ENCODE peak calls at places on chromosomes 16 and 17, in six cellular contexts. R is cardiac fibroblast, S is heart right ventricle, I is endothelial cell of umbilical vein, F is heart left ventricle, O is brain microvascular endothelial cell. U is an unnamed sample.

GRCh38 chr16:84881702-84882521 is 62.1 kb downstream of the CRISPLD2 start:
- DNase-seq in O (peak), R (peak), F (peak), S (no peak), I (peak), U (peak)

GRCh38 chr17:73308017-73308823 is 3.6 kb downstream of the CDC42EP4 start:
- DNase-seq in F (peak), S (peak), I (peak), O (peak), R (peak), U (peak)

GRCh38 chr17:29136998-29137730 is 43.0 kb downstream of the MYO18A start:
- DNase-seq in I (no peak), O (no peak), F (no peak), R (peak), S (no peak), U (no peak)

GRCh38 chr16:84484579-84485254 is 19.7 kb downstream of the MEAK7 start:
- DNase-seq in I (peak), S (peak), R (peak), F (peak), O (peak), U (no peak)

GRCh38 chr16:86519649-86520316 is 9.5 kb downstream of the FOXF1 start:
- DNase-seq in F (peak), R (peak), O (peak), I (peak), S (peak), U (no peak)

GRCh38 chr17:48641541-48642058 is 15.4 kb upstream of the HOXB9 start:
- DNase-seq in F (no peak), S (no peak), R (no peak), I (no peak), O (no peak), U (no peak)

GRCh38 chr16:28846933-28847273 is 755 bp upstream of the TUFM start:
- DNase-seq in R (no peak), O (no peak), F (no peak), I (no peak), S (no peak), U (no peak)

GRCh38 chr17:37488009-37488604 is 1.6 kb upstream of the DUSP14 start:
- DNase-seq in F (no peak), O (peak), R (peak), S (no peak), I (peak), U (peak)

GRCh38 chr16:11977206-11978041 is 890 bp downstream of the SNX29 start:
- DNase-seq in O (peak), I (peak), R (peak), S (no peak), F (peak), U (peak)

GRCh38 chr16:87263418-87264052 is 53.7 kb downstream of the C16orf95 start:
- DNase-seq in S (no peak), F (no peak), I (no peak), O (no peak), R (no peak), U (no peak)

GRCh38 chr17:65537845-65538678 is 23.4 kb downstream of the AXIN2 start:
- DNase-seq in O (no peak), S (no peak), R (no peak), I (no peak), F (peak), U (no peak)

GRCh38 chr17:42548070-42548837 is 4.5 kb upstream of the HSD17B1 start:
- DNase-seq in I (peak), O (no peak), R (peak), F (no peak), S (peak), U (no peak)
- TF ChIP-seq CTCF in I (peak), O (peak), R (peak), F (peak), S (peak), U (peak)

GRCh38 chr16:15897834-15898254 is 9.4 kb upstream of the CEP20 start:
- DNase-seq in S (no peak), I (no peak), O (peak), R (no peak), F (no peak), U (no peak)
- H3K4me3 ChIP-seq in S (no peak), I (no peak), O (no peak), R (no peak), F (no peak), U (no peak)

GRCh38 chr17:6530324-6530920 is 25.9 kb downstream of the PITPNM3 start:
- DNase-seq in I (no peak), O (no peak), F (no peak), R (no peak), S (no peak), U (no peak)
- TF ChIP-seq CTCF in I (no peak), O (no peak), F (no peak), R (no peak), S (no peak), U (no peak)

DNA sequence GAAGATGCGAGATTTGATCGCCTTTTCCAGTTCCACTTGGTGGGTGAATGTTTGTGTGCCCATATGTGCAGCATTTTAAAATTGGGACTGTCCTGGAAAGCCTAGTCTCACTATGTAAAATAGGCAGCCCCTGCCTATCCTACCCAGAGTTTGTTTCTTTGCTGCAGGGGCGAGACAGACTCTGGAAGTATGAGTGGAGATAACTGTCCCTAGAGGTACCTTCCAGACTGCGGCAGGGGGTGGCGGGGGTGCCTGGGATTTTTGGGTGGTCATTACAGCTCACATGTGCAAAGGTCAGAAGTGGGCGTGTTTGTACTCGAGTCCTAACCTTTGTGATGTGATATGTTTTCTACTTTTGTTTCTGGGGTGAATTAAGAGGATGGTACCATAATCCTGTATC is 36.6 kb downstream of the MPRIP start:
- DNase-seq in I (no peak), S (no peak), O (no peak), R (no peak), F (no peak), U (no peak)
- H3K4me3 ChIP-seq in I (no peak), S (no peak), O (no peak), R (no peak), F (no peak), U (no peak)

GRCh38 chr16:57828272-57829161 is 26.2 kb upstream of the KIFC3 start:
- DNase-seq in I (no peak), R (no peak), S (no peak), F (no peak), O (no peak), U (no peak)
- TF ChIP-seq CTCF in I (no peak), R (no peak), S (no peak), F (no peak), O (peak), U (peak)

DNA sequence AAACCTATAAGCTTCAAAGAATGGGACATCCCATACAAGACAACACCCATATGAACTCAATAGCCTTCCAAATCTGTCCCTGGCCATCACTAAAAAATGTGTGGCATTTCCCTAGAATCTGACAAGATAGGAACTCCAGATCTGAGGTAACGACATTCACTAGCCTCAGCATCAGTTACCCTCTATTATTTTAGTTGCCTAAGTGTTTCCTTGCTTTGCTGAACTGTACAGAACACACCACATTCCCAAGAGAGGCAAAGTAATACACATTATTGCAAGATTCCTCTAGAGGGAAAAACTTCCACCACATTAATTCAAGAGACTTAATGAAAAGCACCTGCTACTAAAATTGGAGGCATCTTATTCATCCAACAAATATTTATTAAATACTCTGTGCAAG is 5.0 kb downstream of the LSM12 start:
- DNase-seq in O (no peak), S (no peak), R (peak), F (no peak), I (no peak), U (peak)
- H3K4me3 ChIP-seq in O (no peak), S (no peak), R (no peak), F (no peak), I (no peak), U (no peak)

GRCh38 chr16:2673066-2673999 is 9.0 kb upstream of the KCTD5 start:
- DNase-seq in R (peak), S (peak), F (peak), O (peak), I (peak), U (peak)
- TF ChIP-seq CTCF in R (no peak), S (no peak), F (no peak), O (no peak), I (no peak), U (no peak)

GRCh38 chr17:39809221-39809620 is 54.9 kb downstream of the IKZF3 start:
- DNase-seq in S (no peak), F (no peak), O (no peak), I (no peak), R (no peak), U (no peak)
- H3K4me3 ChIP-seq in S (no peak), F (no peak), O (no peak), I (no peak), R (no peak), U (no peak)

DNA sequence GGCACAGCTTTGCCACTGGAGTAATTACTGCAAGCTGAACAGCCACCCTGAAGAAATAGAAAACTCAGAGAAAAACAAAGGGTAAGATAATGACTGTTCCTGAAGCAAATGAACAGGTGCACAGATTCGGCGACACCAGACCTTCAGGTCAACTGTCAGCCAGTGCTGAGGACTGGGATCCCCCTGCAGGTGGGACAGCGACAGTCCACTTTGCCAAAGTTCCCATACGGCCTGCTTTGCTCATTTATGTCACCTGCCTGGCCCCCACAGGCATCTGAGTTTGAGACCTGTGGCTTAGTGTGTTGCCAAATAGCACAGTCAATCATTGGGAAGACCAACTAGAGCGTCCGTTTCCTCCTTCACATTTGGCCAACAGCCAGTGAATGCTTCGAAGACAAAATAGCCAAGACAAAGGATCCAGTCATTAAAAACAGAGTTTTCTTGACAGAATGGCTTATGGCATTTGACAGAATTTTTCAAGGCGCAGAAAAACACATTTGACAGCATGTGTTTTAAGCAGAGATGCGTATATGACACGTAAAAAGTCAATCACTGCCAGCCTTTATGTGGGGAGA is 113.8 kb downstream of the ABCC12 start:
- DNase-seq in R (no peak), O (no peak), I (no peak), S (no peak), F (no peak), U (no peak)
- TF ChIP-seq CTCF in R (peak), O (peak), I (no peak), S (no peak), F (no peak), U (no peak)